ENCODE peak calls at places on chromosome 7, in six cellular contexts. One of them, this sample, is unnamed.

GRCh38 chr7:100655908-100656674 is at the start of gene ACTL6B:
- DNase-seq in effector memory CD8-positive, alpha-beta T cell: peak
- DNase-seq in heart left ventricle: peak
- DNase-seq in astrocyte of the spinal cord: peak
- DNase-seq in NCI-H1092: peak
- DNase-seq in colonic mucosa: peak
- DNase-seq in this sample: peak

GRCh38 chr7:155969192-155969929 is 157.1 kb upstream of the SHH start:
- DNase-seq in effector memory CD8-positive, alpha-beta T cell: no peak
- DNase-seq in heart left ventricle: no peak
- DNase-seq in astrocyte of the spinal cord: no peak
- DNase-seq in NCI-H1092: no peak
- DNase-seq in colonic mucosa: no peak
- DNase-seq in this sample: no peak

GRCh38 chr7:29194206-29194593 is 375 bp upstream of the CHN2 start:
- DNase-seq in effector memory CD8-positive, alpha-beta T cell: no peak
- DNase-seq in heart left ventricle: peak
- DNase-seq in astrocyte of the spinal cord: no peak
- DNase-seq in NCI-H1092: peak
- DNase-seq in colonic mucosa: peak
- DNase-seq in this sample: peak

GRCh38 chr7:70589590-70589989 is 542.4 kb upstream of the GALNT17 start:
- DNase-seq in effector memory CD8-positive, alpha-beta T cell: no peak
- DNase-seq in heart left ventricle: no peak
- DNase-seq in astrocyte of the spinal cord: no peak
- DNase-seq in NCI-H1092: no peak
- DNase-seq in colonic mucosa: no peak
- DNase-seq in this sample: no peak

GRCh38 chr7:30561389-30561788 is 33.3 kb upstream of the GARS1 start:
- DNase-seq in effector memory CD8-positive, alpha-beta T cell: no peak
- DNase-seq in heart left ventricle: no peak
- DNase-seq in astrocyte of the spinal cord: no peak
- DNase-seq in NCI-H1092: no peak
- DNase-seq in colonic mucosa: no peak
- DNase-seq in this sample: no peak

GRCh38 chr7:44145969-44146897 is 5.1 kb upstream of the MYL7 start:
- DNase-seq in effector memory CD8-positive, alpha-beta T cell: peak
- DNase-seq in heart left ventricle: peak
- DNase-seq in astrocyte of the spinal cord: peak
- DNase-seq in NCI-H1092: no peak
- DNase-seq in colonic mucosa: peak
- DNase-seq in this sample: peak

GRCh38 chr7:22452142-22452763 is 47.7 kb downstream of the STEAP1B start:
- DNase-seq in effector memory CD8-positive, alpha-beta T cell: peak
- DNase-seq in heart left ventricle: peak
- DNase-seq in astrocyte of the spinal cord: peak
- DNase-seq in NCI-H1092: no peak
- DNase-seq in colonic mucosa: peak
- DNase-seq in this sample: peak

GRCh38 chr7:94375167-94375566 is 19.5 kb upstream of the COL1A2 start:
- DNase-seq in effector memory CD8-positive, alpha-beta T cell: no peak
- DNase-seq in heart left ventricle: no peak
- DNase-seq in astrocyte of the spinal cord: peak
- DNase-seq in NCI-H1092: no peak
- DNase-seq in colonic mucosa: no peak
- DNase-seq in this sample: no peak

GRCh38 chr7:3138992-3139391 is 95.3 kb upstream of the CARD11 start:
- DNase-seq in effector memory CD8-positive, alpha-beta T cell: no peak
- DNase-seq in heart left ventricle: no peak
- DNase-seq in astrocyte of the spinal cord: no peak
- DNase-seq in NCI-H1092: no peak
- DNase-seq in colonic mucosa: no peak
- DNase-seq in this sample: no peak

GRCh38 chr7:56287429-56288138 is 171.4 kb upstream of the NUPR2 start:
- DNase-seq in effector memory CD8-positive, alpha-beta T cell: no peak
- DNase-seq in heart left ventricle: peak
- DNase-seq in astrocyte of the spinal cord: no peak
- DNase-seq in NCI-H1092: peak
- DNase-seq in colonic mucosa: no peak
- DNase-seq in this sample: no peak

GRCh38 chr7:110375068-110375467 is 715.9 kb upstream of the LRRN3 start:
- DNase-seq in effector memory CD8-positive, alpha-beta T cell: no peak
- DNase-seq in heart left ventricle: no peak
- DNase-seq in astrocyte of the spinal cord: no peak
- DNase-seq in NCI-H1092: no peak
- DNase-seq in colonic mucosa: no peak
- DNase-seq in this sample: no peak

GRCh38 chr7:80957226-80957625 is 38.4 kb upstream of the SEMA3C start:
- DNase-seq in effector memory CD8-positive, alpha-beta T cell: no peak
- DNase-seq in heart left ventricle: no peak
- DNase-seq in astrocyte of the spinal cord: no peak
- DNase-seq in NCI-H1092: no peak
- DNase-seq in colonic mucosa: no peak
- DNase-seq in this sample: no peak

GRCh38 chr7:7681191-7681935 is 37.0 kb downstream of the RPA3 start:
- DNase-seq in effector memory CD8-positive, alpha-beta T cell: peak
- DNase-seq in heart left ventricle: no peak
- DNase-seq in astrocyte of the spinal cord: peak
- DNase-seq in NCI-H1092: peak
- DNase-seq in colonic mucosa: peak
- DNase-seq in this sample: no peak

GRCh38 chr7:156820445-156821063 is 72.4 kb downstream of the LMBR1 start:
- DNase-seq in effector memory CD8-positive, alpha-beta T cell: no peak
- DNase-seq in heart left ventricle: no peak
- DNase-seq in astrocyte of the spinal cord: no peak
- DNase-seq in NCI-H1092: no peak
- DNase-seq in colonic mucosa: no peak
- DNase-seq in this sample: no peak

GRCh38 chr7:30594055-30594539 is 581 bp upstream of the GARS1 start:
- DNase-seq in effector memory CD8-positive, alpha-beta T cell: no peak
- DNase-seq in heart left ventricle: no peak
- DNase-seq in astrocyte of the spinal cord: no peak
- DNase-seq in NCI-H1092: peak
- DNase-seq in colonic mucosa: peak
- DNase-seq in this sample: no peak

GRCh38 chr7:2979276-2979675 is 64.4 kb downstream of the CARD11 start:
- DNase-seq in effector memory CD8-positive, alpha-beta T cell: no peak
- DNase-seq in heart left ventricle: no peak
- DNase-seq in astrocyte of the spinal cord: no peak
- DNase-seq in NCI-H1092: no peak
- DNase-seq in colonic mucosa: no peak
- DNase-seq in this sample: no peak

GRCh38 chr7:54888067-54888735 is 129.2 kb upstream of the SEC61G start:
- DNase-seq in effector memory CD8-positive, alpha-beta T cell: no peak
- DNase-seq in heart left ventricle: peak
- DNase-seq in astrocyte of the spinal cord: no peak
- DNase-seq in NCI-H1092: peak
- DNase-seq in colonic mucosa: no peak
- DNase-seq in this sample: peak

GRCh38 chr7:30655096-30655970 is 26.9 kb downstream of the CRHR2 start:
- DNase-seq in effector memory CD8-positive, alpha-beta T cell: no peak
- DNase-seq in heart left ventricle: no peak
- DNase-seq in astrocyte of the spinal cord: no peak
- DNase-seq in NCI-H1092: no peak
- DNase-seq in colonic mucosa: no peak
- DNase-seq in this sample: no peak

GRCh38 chr7:33841031-33841430 is 64.3 kb upstream of the BMPER start:
- DNase-seq in effector memory CD8-positive, alpha-beta T cell: no peak
- DNase-seq in heart left ventricle: no peak
- DNase-seq in astrocyte of the spinal cord: no peak
- DNase-seq in NCI-H1092: no peak
- DNase-seq in colonic mucosa: no peak
- DNase-seq in this sample: no peak

GRCh38 chr7:103636153-103636552 is 190.1 kb upstream of the SLC26A5 start:
- DNase-seq in effector memory CD8-positive, alpha-beta T cell: no peak
- DNase-seq in heart left ventricle: no peak
- DNase-seq in astrocyte of the spinal cord: peak
- DNase-seq in NCI-H1092: no peak
- DNase-seq in colonic mucosa: no peak
- DNase-seq in this sample: no peak

GRCh38 chr7:101882595-101883564 is 65.5 kb downstream of the CUX1 start:
- DNase-seq in effector memory CD8-positive, alpha-beta T cell: no peak
- DNase-seq in heart left ventricle: peak
- DNase-seq in astrocyte of the spinal cord: peak
- DNase-seq in NCI-H1092: peak
- DNase-seq in colonic mucosa: peak
- DNase-seq in this sample: peak

GRCh38 chr7:156675721-156676120 is 35.1 kb downstream of the RNF32 start:
- DNase-seq in effector memory CD8-positive, alpha-beta T cell: no peak
- DNase-seq in heart left ventricle: no peak
- DNase-seq in astrocyte of the spinal cord: no peak
- DNase-seq in NCI-H1092: no peak
- DNase-seq in colonic mucosa: no peak
- DNase-seq in this sample: no peak

GRCh38 chr7:136923111-136923510 is 54.7 kb downstream of the CHRM2 start:
- DNase-seq in effector memory CD8-positive, alpha-beta T cell: no peak
- DNase-seq in heart left ventricle: no peak
- DNase-seq in astrocyte of the spinal cord: peak
- DNase-seq in NCI-H1092: no peak
- DNase-seq in colonic mucosa: no peak
- DNase-seq in this sample: no peak

GRCh38 chr7:28225581-28225980 is 45.0 kb upstream of the JAZF1 start:
- DNase-seq in effector memory CD8-positive, alpha-beta T cell: no peak
- DNase-seq in heart left ventricle: no peak
- DNase-seq in astrocyte of the spinal cord: no peak
- DNase-seq in NCI-H1092: no peak
- DNase-seq in colonic mucosa: no peak
- DNase-seq in this sample: no peak

GRCh38 chr7:120979765-120980499 is 8.6 kb upstream of the CPED1 start:
- DNase-seq in effector memory CD8-positive, alpha-beta T cell: no peak
- DNase-seq in heart left ventricle: no peak
- DNase-seq in astrocyte of the spinal cord: peak
- DNase-seq in NCI-H1092: no peak
- DNase-seq in colonic mucosa: no peak
- DNase-seq in this sample: no peak

GRCh38 chr7:123054357-123055133 is 59.0 kb upstream of the TAS2R16 start:
- DNase-seq in effector memory CD8-positive, alpha-beta T cell: no peak
- DNase-seq in heart left ventricle: no peak
- DNase-seq in astrocyte of the spinal cord: no peak
- DNase-seq in NCI-H1092: no peak
- DNase-seq in colonic mucosa: no peak
- DNase-seq in this sample: no peak

GRCh38 chr7:87471430-87471829 is 4.0 kb downstream of the ABCB4 start:
- DNase-seq in effector memory CD8-positive, alpha-beta T cell: no peak
- DNase-seq in heart left ventricle: no peak
- DNase-seq in astrocyte of the spinal cord: no peak
- DNase-seq in NCI-H1092: no peak
- DNase-seq in colonic mucosa: no peak
- DNase-seq in this sample: no peak

GRCh38 chr7:138979226-138979979 is 1.8 kb downstream of the KIAA1549 start:
- DNase-seq in effector memory CD8-positive, alpha-beta T cell: no peak
- DNase-seq in heart left ventricle: no peak
- DNase-seq in astrocyte of the spinal cord: no peak
- DNase-seq in NCI-H1092: no peak
- DNase-seq in colonic mucosa: no peak
- DNase-seq in this sample: no peak

GRCh38 chr7:107879400-107880035 is 11.5 kb upstream of the DLD start:
- DNase-seq in effector memory CD8-positive, alpha-beta T cell: peak
- DNase-seq in heart left ventricle: no peak
- DNase-seq in astrocyte of the spinal cord: peak
- DNase-seq in NCI-H1092: peak
- DNase-seq in colonic mucosa: peak
- DNase-seq in this sample: peak

GRCh38 chr7:147923841-147924240 is 666.7 kb upstream of the C7orf33 start:
- DNase-seq in effector memory CD8-positive, alpha-beta T cell: no peak
- DNase-seq in heart left ventricle: no peak
- DNase-seq in astrocyte of the spinal cord: no peak
- DNase-seq in NCI-H1092: no peak
- DNase-seq in colonic mucosa: no peak
- DNase-seq in this sample: no peak

GRCh38 chr7:19916011-19916410 is 142.6 kb upstream of the TMEM196 start:
- DNase-seq in effector memory CD8-positive, alpha-beta T cell: no peak
- DNase-seq in heart left ventricle: no peak
- DNase-seq in astrocyte of the spinal cord: no peak
- DNase-seq in NCI-H1092: no peak
- DNase-seq in colonic mucosa: no peak
- DNase-seq in this sample: no peak

GRCh38 chr7:55360486-55360885 is 4.7 kb upstream of the LANCL2 start:
- DNase-seq in effector memory CD8-positive, alpha-beta T cell: no peak
- DNase-seq in heart left ventricle: no peak
- DNase-seq in astrocyte of the spinal cord: no peak
- DNase-seq in NCI-H1092: no peak
- DNase-seq in colonic mucosa: no peak
- DNase-seq in this sample: no peak

GRCh38 chr7:101792051-101792651 is 25.3 kb upstream of the CUX1 start:
- DNase-seq in effector memory CD8-positive, alpha-beta T cell: no peak
- DNase-seq in heart left ventricle: no peak
- DNase-seq in astrocyte of the spinal cord: no peak
- DNase-seq in NCI-H1092: no peak
- DNase-seq in colonic mucosa: no peak
- DNase-seq in this sample: no peak

This sample was measured in hippocampal formation.